ENCODE peak calls at places on chromosome 12, in eight cellular contexts. One of them, this sample, is unnamed.

GRCh38 chr12:3593906-3594305 is 102.9 kb downstream of the PRMT8 start:
- DNase-seq in K562: no peak
- DNase-seq in A549: no peak
- DNase-seq in IMR-90: no peak
- DNase-seq in GM12878: no peak
- DNase-seq in H1: no peak
- DNase-seq in HepG2: no peak
- DNase-seq in HCT116: no peak
- DNase-seq in this sample: no peak

GRCh38 chr12:23088594-23088993 is 463.6 kb downstream of the ETNK1 start:
- DNase-seq in IMR-90: no peak
- DNase-seq in HepG2: no peak
- DNase-seq in GM12878: no peak
- DNase-seq in K562: no peak
- DNase-seq in H1: no peak
- DNase-seq in HCT116: no peak
- DNase-seq in A549: no peak
- DNase-seq in this sample: no peak

GRCh38 chr12:27572486-27573255 is 48.7 kb downstream of the PPFIBP1 start:
- DNase-seq in H1: no peak
- DNase-seq in A549: no peak
- DNase-seq in GM12878: no peak
- DNase-seq in K562: no peak
- DNase-seq in IMR-90: peak; percentile 77
- DNase-seq in HepG2: no peak
- DNase-seq in HCT116: no peak
- DNase-seq in this sample: no peak

GRCh38 chr12:45762185-45763110 is 32.9 kb downstream of the ARID2 start:
- DNase-seq in IMR-90: peak; percentile 78
- DNase-seq in A549: peak; percentile 26
- DNase-seq in GM12878: no peak
- DNase-seq in H1: no peak
- DNase-seq in K562: no peak
- DNase-seq in HepG2: peak; percentile 28
- DNase-seq in HCT116: peak; percentile 19
- DNase-seq in this sample: peak; percentile 36

GRCh38 chr12:45946435-45946834 is 43.9 kb downstream of the SCAF11 start:
- DNase-seq in HCT116: no peak
- DNase-seq in HepG2: no peak
- DNase-seq in H1: no peak
- DNase-seq in GM12878: no peak
- DNase-seq in IMR-90: no peak
- DNase-seq in K562: no peak
- DNase-seq in A549: no peak
- DNase-seq in this sample: no peak

GRCh38 chr12:114783176-114783575 is 99.2 kb upstream of the TBX3 start:
- DNase-seq in HepG2: no peak
- DNase-seq in K562: no peak
- DNase-seq in IMR-90: peak; percentile 49
- DNase-seq in GM12878: no peak
- DNase-seq in H1: no peak
- DNase-seq in HCT116: no peak
- DNase-seq in A549: no peak
- DNase-seq in this sample: no peak

GRCh38 chr12:130540376-130540775 is 175.7 kb downstream of the RIMBP2 start:
- DNase-seq in H1: no peak
- DNase-seq in IMR-90: no peak
- DNase-seq in K562: no peak
- DNase-seq in HCT116: no peak
- DNase-seq in GM12878: no peak
- DNase-seq in HepG2: no peak
- DNase-seq in A549: no peak
- DNase-seq in this sample: no peak

GRCh38 chr12:88185988-88186387 is 43.9 kb downstream of the TMTC3 start:
- DNase-seq in H1: no peak
- DNase-seq in A549: no peak
- DNase-seq in GM12878: peak; percentile 3
- DNase-seq in K562: no peak
- DNase-seq in IMR-90: peak; percentile 83
- DNase-seq in HCT116: peak; percentile 1
- DNase-seq in HepG2: no peak
- DNase-seq in this sample: no peak

GRCh38 chr12:3132636-3133409 is 55.6 kb downstream of the TSPAN9 start:
- DNase-seq in HCT116: no peak
- DNase-seq in GM12878: no peak
- DNase-seq in HepG2: no peak
- DNase-seq in K562: no peak
- DNase-seq in H1: peak; percentile 59
- DNase-seq in IMR-90: peak; percentile 72
- DNase-seq in A549: no peak
- DNase-seq in this sample: peak; percentile 60

GRCh38 chr12:53984901-53985357 is at the start of gene HOXC10:
- DNase-seq in HepG2: peak; percentile 53
- DNase-seq in HCT116: peak; percentile 93
- DNase-seq in H1: peak; percentile 93
- DNase-seq in A549: peak; percentile 93
- DNase-seq in K562: peak; percentile 91
- DNase-seq in IMR-90: peak; percentile 75
- DNase-seq in GM12878: peak; percentile 38
- DNase-seq in this sample: peak; percentile 97

GRCh38 chr12:14307004-14307403 is 58.5 kb upstream of the ATF7IP start:
- DNase-seq in K562: no peak
- DNase-seq in HCT116: no peak
- DNase-seq in H1: no peak
- DNase-seq in HepG2: no peak
- DNase-seq in GM12878: no peak
- DNase-seq in A549: no peak
- DNase-seq in IMR-90: no peak
- DNase-seq in this sample: no peak

GRCh38 chr12:127083028-127083949 is 1183.7 kb upstream of the TMEM132C start:
- DNase-seq in H1: no peak
- DNase-seq in A549: peak; percentile 79
- DNase-seq in HepG2: peak; percentile 59
- DNase-seq in K562: peak; percentile 38
- DNase-seq in HCT116: peak; percentile 54
- DNase-seq in IMR-90: peak; percentile 65
- DNase-seq in GM12878: peak; percentile 68
- DNase-seq in this sample: peak; percentile 28

GRCh38 chr12:97283297-97283696 is 179.3 kb upstream of the RMST start:
- DNase-seq in A549: no peak
- DNase-seq in HepG2: no peak
- DNase-seq in K562: peak; percentile 22
- DNase-seq in H1: peak; percentile 71
- DNase-seq in HCT116: no peak
- DNase-seq in GM12878: no peak
- DNase-seq in IMR-90: no peak
- DNase-seq in this sample: peak; percentile 4

GRCh38 chr12:2752676-2753371 is 41.9 kb upstream of the FKBP4 start:
- DNase-seq in HCT116: peak; percentile 16
- DNase-seq in A549: peak; percentile 25
- DNase-seq in GM12878: no peak
- DNase-seq in K562: peak; percentile 71
- DNase-seq in IMR-90: peak; percentile 57
- DNase-seq in HepG2: peak; percentile 44
- DNase-seq in H1: peak; percentile 97
- DNase-seq in this sample: peak; percentile 76

GRCh38 chr12:94863286-94863685 is 140.2 kb downstream of the NDUFA12 start:
- DNase-seq in H1: no peak
- DNase-seq in GM12878: no peak
- DNase-seq in IMR-90: no peak
- DNase-seq in A549: no peak
- DNase-seq in HCT116: no peak
- DNase-seq in K562: no peak
- DNase-seq in HepG2: no peak
- DNase-seq in this sample: no peak

GRCh38 chr12:26195250-26195640 is at the start of gene SSPN:
- DNase-seq in HCT116: no peak
- DNase-seq in HepG2: no peak
- DNase-seq in GM12878: no peak
- DNase-seq in K562: no peak
- DNase-seq in H1: peak; percentile 63
- DNase-seq in A549: no peak
- DNase-seq in IMR-90: peak; percentile 61
- DNase-seq in this sample: peak; percentile 80

GRCh38 chr12:130490674-130491073 is 153.0 kb downstream of the PIWIL1 start:
- DNase-seq in IMR-90: no peak
- DNase-seq in H1: no peak
- DNase-seq in HCT116: no peak
- DNase-seq in K562: no peak
- DNase-seq in HepG2: no peak
- DNase-seq in A549: no peak
- DNase-seq in GM12878: no peak
- DNase-seq in this sample: no peak

GRCh38 chr12:7142057-7142644 is 12.0 kb downstream of the CLSTN3 start:
- DNase-seq in A549: peak; percentile 87
- DNase-seq in IMR-90: peak; percentile 39
- DNase-seq in HepG2: peak; percentile 41
- DNase-seq in K562: peak; percentile 59
- DNase-seq in H1: peak; percentile 85
- DNase-seq in HCT116: no peak
- DNase-seq in GM12878: no peak
- DNase-seq in this sample: peak; percentile 66
- TF ChIP-seq RAD21 in A549: peak; percentile 56
- TF ChIP-seq RAD21 in IMR-90: peak; percentile 58
- TF ChIP-seq RAD21 in HepG2: peak; percentile 20
- TF ChIP-seq RAD21 in K562: peak; percentile 55
- TF ChIP-seq RAD21 in H1: peak; percentile 76
- TF ChIP-seq RAD21 in HCT116: peak; percentile 59
- TF ChIP-seq RAD21 in GM12878: peak; percentile 57
- TF ChIP-seq RAD21 in this sample: peak; percentile 58

DNA sequence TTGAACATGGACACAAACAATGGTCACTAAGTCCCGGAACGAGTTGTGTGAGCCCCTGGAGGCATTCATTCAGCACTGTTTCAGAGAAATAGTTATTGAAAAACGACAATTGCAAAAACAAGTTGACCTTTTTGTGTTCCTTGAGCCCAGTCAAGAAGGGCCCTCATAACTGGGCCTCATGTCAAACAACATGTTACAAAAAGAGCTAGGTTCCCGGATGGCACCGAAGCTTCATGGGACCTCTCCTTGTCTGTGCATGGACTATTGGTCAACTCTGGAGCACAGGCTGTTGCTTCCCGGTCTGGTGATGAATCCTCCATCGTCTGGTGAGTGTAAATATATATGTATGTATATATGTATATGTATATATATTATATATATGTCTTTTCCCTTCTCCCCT is 176.6 kb downstream of the ALG10 start:
- DNase-seq in HepG2: no peak
- DNase-seq in IMR-90: no peak
- DNase-seq in A549: no peak
- DNase-seq in HCT116: no peak
- DNase-seq in GM12878: no peak
- DNase-seq in K562: no peak
- DNase-seq in H1: no peak
- DNase-seq in this sample: no peak
- TF ChIP-seq RAD21 in HepG2: no peak
- TF ChIP-seq RAD21 in IMR-90: no peak
- TF ChIP-seq RAD21 in A549: no peak
- TF ChIP-seq RAD21 in HCT116: no peak
- TF ChIP-seq RAD21 in GM12878: no peak
- TF ChIP-seq RAD21 in K562: no peak
- TF ChIP-seq RAD21 in H1: no peak
- TF ChIP-seq RAD21 in this sample: no peak

GRCh38 chr12:103801709-103802585 is 39.1 kb downstream of the NT5DC3 start:
- DNase-seq in IMR-90: peak; percentile 81
- DNase-seq in A549: no peak
- DNase-seq in HCT116: peak; percentile 51
- DNase-seq in GM12878: no peak
- DNase-seq in H1: no peak
- DNase-seq in HepG2: peak; percentile 57
- DNase-seq in K562: no peak
- DNase-seq in this sample: no peak
- TF ChIP-seq RAD21 in IMR-90: no peak
- TF ChIP-seq RAD21 in A549: no peak
- TF ChIP-seq RAD21 in HCT116: no peak
- TF ChIP-seq RAD21 in GM12878: no peak
- TF ChIP-seq RAD21 in H1: no peak
- TF ChIP-seq RAD21 in HepG2: no peak
- TF ChIP-seq RAD21 in K562: no peak
- TF ChIP-seq RAD21 in this sample: no peak

GRCh38 chr12:9101018-9101687 is 14.6 kb downstream of the A2M start:
- DNase-seq in HCT116: no peak
- DNase-seq in HepG2: no peak
- DNase-seq in A549: no peak
- DNase-seq in IMR-90: no peak
- DNase-seq in H1: no peak
- DNase-seq in GM12878: no peak
- DNase-seq in K562: no peak
- DNase-seq in this sample: no peak

GRCh38 chr12:9098115-9098452 is 17.6 kb downstream of the A2M start:
- DNase-seq in K562: no peak
- DNase-seq in GM12878: no peak
- DNase-seq in IMR-90: no peak
- DNase-seq in HepG2: no peak
- DNase-seq in H1: no peak
- DNase-seq in A549: no peak
- DNase-seq in HCT116: no peak
- DNase-seq in this sample: no peak

GRCh38 chr12:9096563-9097176 is 19.0 kb downstream of the A2M start:
- DNase-seq in IMR-90: no peak
- DNase-seq in GM12878: no peak
- DNase-seq in K562: no peak
- DNase-seq in HCT116: no peak
- DNase-seq in H1: no peak
- DNase-seq in HepG2: no peak
- DNase-seq in A549: no peak
- DNase-seq in this sample: no peak

GRCh38 chr12:9099552-9100190 is 16.0 kb downstream of the A2M start:
- DNase-seq in HepG2: no peak
- DNase-seq in HCT116: no peak
- DNase-seq in H1: no peak
- DNase-seq in K562: no peak
- DNase-seq in A549: no peak
- DNase-seq in GM12878: no peak
- DNase-seq in IMR-90: no peak
- DNase-seq in this sample: no peak

GRCh38 chr12:9098463-9099026 is 17.2 kb downstream of the A2M start:
- DNase-seq in H1: no peak
- DNase-seq in A549: no peak
- DNase-seq in HepG2: no peak
- DNase-seq in GM12878: no peak
- DNase-seq in K562: no peak
- DNase-seq in HCT116: no peak
- DNase-seq in IMR-90: no peak
- DNase-seq in this sample: no peak
- TF ChIP-seq RAD21 in H1: no peak
- TF ChIP-seq RAD21 in A549: no peak
- TF ChIP-seq RAD21 in HepG2: no peak
- TF ChIP-seq RAD21 in GM12878: no peak
- TF ChIP-seq RAD21 in K562: no peak
- TF ChIP-seq RAD21 in HCT116: no peak
- TF ChIP-seq RAD21 in IMR-90: no peak
- TF ChIP-seq RAD21 in this sample: no peak